ENCODE peak calls at places on chromosomes 2 and 18, in six cellular contexts. S is stomach, Z is HCT116, E is suprapubic skin, J is right lobe of liver, Y is H1. B is an unnamed sample.
A peak's percentile ranks its signal among the peaks of the same experiment; 100 is the strongest.

GRCh38 chr2:139271149-139271548 is 491.0 kb upstream of the NXPH2 start:
- DNase-seq in S (no peak), Z (no peak), E (no peak), J (no peak), Y (no peak), B (no peak)

GRCh38 chr2:119179951-119180350 is 21.4 kb upstream of the C1QL2 start:
- DNase-seq in S (no peak), Z (no peak), E (no peak), J (no peak), Y (no peak), B (no peak)

GRCh38 chr2:218876562-218877219 is 4.0 kb upstream of the WNT10A start:
- DNase-seq in S (peak; percentile 75), Z (peak; percentile 59), E (no peak), J (peak; percentile 57), Y (peak; percentile 90), B (peak; percentile 68)

GRCh38 chr18:61556862-61557261 is 223.6 kb downstream of the CDH20 start:
- DNase-seq in S (no peak), Z (no peak), E (no peak), J (no peak), Y (no peak), B (no peak)

GRCh38 chr18:25351280-25351772 is 640 bp downstream of the ZNF521 start:
- DNase-seq in S (no peak), Z (no peak), E (no peak), J (no peak), Y (no peak), B (peak; percentile 19)

GRCh38 chr2:33459745-33460144 is 16.7 kb upstream of the RASGRP3 start:
- DNase-seq in S (no peak), Z (no peak), E (no peak), J (no peak), Y (no peak), B (no peak)

GRCh38 chr18:55150001-55150400 is 190.7 kb upstream of the CCDC68 start:
- DNase-seq in S (no peak), Z (no peak), E (no peak), J (no peak), Y (no peak), B (no peak)

GRCh38 chr2:9249036-9249800 is 42.6 kb downstream of the ASAP2 start:
- DNase-seq in S (peak; percentile 60), Z (no peak), E (no peak), J (no peak), Y (no peak), B (peak; percentile 69)

GRCh38 chr18:10242922-10243680 is 211.3 kb upstream of the APCDD1 start:
- DNase-seq in S (no peak), Z (no peak), E (no peak), J (no peak), Y (no peak), B (no peak)

GRCh38 chr2:42060028-42060427 is 12.2 kb downstream of the PKDCC start:
- DNase-seq in S (no peak), Z (no peak), E (no peak), J (no peak), Y (no peak), B (no peak)

GRCh38 chr18:70128271-70128670 is 77.2 kb downstream of the RTTN start:
- DNase-seq in S (no peak), Z (no peak), E (no peak), J (no peak), Y (no peak), B (no peak)

GRCh38 chr2:242085941-242086621 is 216.6 kb downstream of the RTP5 start:
- DNase-seq in S (peak; percentile 64), Z (no peak), E (peak; percentile 69), J (peak; percentile 81), Y (no peak), B (no peak)

GRCh38 chr18:51082571-51083264 is 52.7 kb downstream of the SMAD4 start:
- DNase-seq in S (no peak), Z (peak; percentile 45), E (no peak), J (no peak), Y (no peak), B (no peak)

GRCh38 chr2:128041561-128041960 is 13.7 kb upstream of the SAP130 start:
- DNase-seq in S (no peak), Z (no peak), E (no peak), J (no peak), Y (no peak), B (no peak)

GRCh38 chr2:128040166-128040771 is 12.4 kb upstream of the SAP130 start:
- DNase-seq in S (no peak), Z (no peak), E (no peak), J (no peak), Y (no peak), B (no peak)

GRCh38 chr2:128037624-128038023 is 9.8 kb upstream of the SAP130 start:
- DNase-seq in S (no peak), Z (no peak), E (no peak), J (no peak), Y (peak; percentile 56), B (no peak)

GRCh38 chr2:128036748-128037607 is 9.1 kb upstream of the SAP130 start:
- DNase-seq in S (no peak), Z (no peak), E (no peak), J (no peak), Y (no peak), B (no peak)

GRCh38 chr2:128039535-128039934 is 11.7 kb upstream of the SAP130 start:
- DNase-seq in S (no peak), Z (no peak), E (no peak), J (no peak), Y (no peak), B (no peak)
- H3K9me3 ChIP-seq in S (peaks cover 57% of the 10 kb centered on the region), Z (peaks cover 24% of the 10 kb centered on the region), E (peaks cover 30% of the 10 kb centered on the region), J (no peaks in the 10 kb centered on the region), Y (no peaks in the 10 kb centered on the region), B (no peaks in the 10 kb centered on the region)

DNA sequence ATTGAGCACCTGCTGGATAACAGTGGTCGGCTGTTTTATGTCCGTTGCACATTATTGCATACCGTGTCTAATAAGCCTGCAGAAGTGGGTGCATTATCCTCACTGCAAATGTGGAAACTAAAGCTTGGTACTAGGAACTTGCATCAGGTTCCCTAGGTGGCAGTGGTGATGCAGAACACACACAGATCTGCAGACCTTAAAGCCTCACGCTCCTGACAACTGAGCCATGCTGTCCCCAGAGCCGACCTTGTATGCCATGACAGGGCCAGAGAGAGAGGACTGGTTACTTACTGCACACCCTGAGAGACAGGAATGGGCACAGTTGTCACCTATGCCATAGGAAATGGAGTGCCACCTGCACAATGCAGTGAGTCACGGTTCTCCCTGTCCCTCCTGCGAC is 151.8 kb downstream of the SH3RF3 start:
- DNase-seq in S (no peak), Z (no peak), E (no peak), J (no peak), Y (no peak), B (peak; percentile 28)
- TF ChIP-seq CTCF in S (no peak), Z (no peak), E (no peak), J (no peak), Y (no peak), B (no peak)

DNA sequence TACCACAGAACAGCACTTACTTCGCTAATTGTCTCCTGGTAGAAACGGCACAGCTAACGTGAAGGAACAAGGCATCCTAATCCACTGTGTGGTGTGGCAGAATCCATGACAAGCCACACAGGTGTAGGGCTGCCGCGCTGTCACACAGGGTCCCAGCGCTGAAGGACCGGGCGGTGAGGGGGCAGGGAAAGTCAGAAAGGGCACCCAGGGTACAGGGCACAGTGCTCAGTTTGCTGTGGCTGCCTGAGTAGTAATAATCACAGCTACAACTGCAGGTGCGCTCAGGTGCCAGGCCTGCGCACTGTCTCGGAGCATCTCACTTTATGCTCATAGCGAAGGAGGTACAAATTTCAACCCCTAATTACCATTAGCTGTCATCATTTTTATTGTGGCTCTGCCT is 55.2 kb upstream of the CAB39 start:
- DNase-seq in S (no peak), Z (no peak), E (no peak), J (no peak), Y (no peak), B (no peak)
- TF ChIP-seq POLR2A in S (no peak), Z (no peak), E (no peak), J (no peak), Y (no peak), B (no peak)

DNA sequence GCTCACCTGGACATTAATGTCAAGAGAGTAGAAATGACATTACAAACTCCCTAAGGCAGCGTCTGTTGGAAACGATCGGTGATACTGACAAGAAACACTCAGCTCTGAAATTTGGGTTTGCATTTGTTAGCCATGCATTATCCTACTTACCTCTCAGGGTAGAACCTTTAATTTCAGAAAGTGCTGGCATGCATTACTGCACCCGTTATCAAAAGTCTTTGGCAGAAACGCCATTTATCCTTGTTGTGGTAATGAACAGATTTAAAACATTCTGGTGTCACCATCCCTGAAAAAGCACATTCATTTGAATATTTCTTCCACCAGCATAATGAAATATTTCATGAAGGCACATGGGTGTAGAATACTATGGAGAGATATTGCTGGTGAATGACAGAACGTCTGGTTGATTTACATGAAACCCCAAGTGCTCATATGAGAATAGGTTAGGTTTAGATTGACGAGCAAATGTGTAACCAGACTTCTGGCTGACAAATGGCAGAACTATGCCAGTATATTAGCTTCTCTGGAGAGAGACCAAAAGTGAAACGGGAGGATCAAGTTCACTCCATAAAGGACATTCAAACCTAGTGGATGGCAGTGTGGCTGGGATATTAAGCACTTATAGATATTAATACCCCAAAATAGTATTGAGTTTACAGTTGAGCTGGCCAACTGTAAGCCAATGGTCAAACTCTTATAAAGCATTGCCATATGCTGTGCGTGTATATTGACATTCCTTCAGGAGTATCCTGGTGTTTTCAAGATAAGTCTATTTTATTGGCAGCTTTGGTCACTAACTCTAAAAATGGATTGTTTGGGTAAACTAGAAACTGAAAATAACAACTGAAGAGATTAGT is 53.6 kb upstream of the ITGB6 start:
- DNase-seq in S (no peak), Z (no peak), E (no peak), J (no peak), Y (no peak), B (no peak)
- H3K9me3 ChIP-seq in S (no peaks in the 10 kb centered on the region), Z (no peaks in the 10 kb centered on the region), E (no peaks in the 10 kb centered on the region), J (no peaks in the 10 kb centered on the region), Y (no peaks in the 10 kb centered on the region), B (no peaks in the 10 kb centered on the region)

GRCh38 chr2:29267710-29268109 is 152.5 kb downstream of the CLIP4 start:
- DNase-seq in S (no peak), Z (no peak), E (no peak), J (no peak), Y (no peak), B (no peak)

GRCh38 chr2:29270606-29271005 is 155.4 kb downstream of the CLIP4 start:
- DNase-seq in S (no peak), Z (no peak), E (no peak), J (no peak), Y (no peak), B (no peak)

GRCh38 chr2:29273004-29273703 is 157.9 kb downstream of the CLIP4 start:
- DNase-seq in S (no peak), Z (no peak), E (peak; percentile 44), J (no peak), Y (no peak), B (no peak)

GRCh38 chr2:29272311-29272710 is 157.1 kb downstream of the CLIP4 start:
- DNase-seq in S (no peak), Z (no peak), E (peak; percentile 15), J (no peak), Y (no peak), B (no peak)

GRCh38 chr2:29269095-29270090 is 154.2 kb downstream of the CLIP4 start:
- DNase-seq in S (no peak), Z (no peak), E (peak; percentile 48), J (no peak), Y (no peak), B (no peak)
- TF ChIP-seq CTCF in S (no peak), Z (no peak), E (no peak), J (no peak), Y (no peak), B (no peak)

GRCh38 chr18:12328179-12328823 is 20.3 kb downstream of the TUBB6 start:
- DNase-seq in S (no peak), Z (no peak), E (peak; percentile 53), J (no peak), Y (no peak), B (no peak)
- TF ChIP-seq POLR2A in S (no peak), Z (no peak), E (no peak), J (no peak), Y (no peak), B (no peak)

B was measured in thyroid gland.